ENCODE peak calls at places on chromosome 3, in four cellular contexts. P, L, C and E are unnamed samples.

GRCh38 chr3:58068126-58068809 is 60.0 kb downstream of the FLNB start:
- DNase-seq in L (no peak), P (no peak), C (no peak), E (no peak)

GRCh38 chr3:94137377-94137776 is 74.5 kb downstream of the NSUN3 start:
- DNase-seq in C (no peak), L (no peak), P (no peak), E (no peak)

GRCh38 chr3:134765468-134765867 is 29.6 kb upstream of the EPHB1 start:
- DNase-seq in P (no peak), L (no peak), C (no peak), E (no peak)

GRCh38 chr3:58161435-58162398 is 49.1 kb downstream of the DNASE1L3 start:
- DNase-seq in L (peak; percentile 86), P (peak; percentile 98), C (no peak), E (no peak)

GRCh38 chr3:53493997-53494791 is at the start of gene CACNA1D:
- DNase-seq in C (no peak), L (no peak), P (no peak), E (no peak)

GRCh38 chr3:9045399-9045798 is 82.1 kb upstream of the RAD18 start:
- DNase-seq in L (no peak), P (no peak), C (no peak), E (no peak)

GRCh38 chr3:52522651-52523251 is 10.9 kb downstream of the NT5DC2 start:
- DNase-seq in P (no peak), C (no peak), L (no peak), E (no peak)

GRCh38 chr3:37862219-37862711 is 585 bp downstream of the CTDSPL start:
- DNase-seq in C (no peak), L (no peak), P (peak; percentile 48), E (no peak)

GRCh38 chr3:71389911-71390573 is 193.5 kb downstream of the FOXP1 start:
- DNase-seq in P (peak; percentile 65), L (no peak), C (peak; percentile 12), E (no peak)

GRCh38 chr3:151599103-151599672 is 134.5 kb upstream of the AADACL2 start:
- DNase-seq in C (no peak), L (no peak), P (no peak), E (no peak)

GRCh38 chr3:177468331-177468730 is 271.0 kb upstream of the TBL1XR1 start:
- DNase-seq in L (no peak), C (no peak), P (peak; percentile 96), E (no peak)

GRCh38 chr3:130779486-130779885 is 32.9 kb upstream of the PIK3R4 start:
- DNase-seq in P (no peak), L (no peak), C (no peak), E (no peak)

GRCh38 chr3:171200052-171201029 is 173.8 kb upstream of the SLC2A2 start:
- DNase-seq in L (no peak), C (no peak), P (no peak), E (no peak)

GRCh38 chr3:16148783-16149182 is 25.7 kb upstream of the GALNT15 start:
- DNase-seq in P (peak; percentile 94), L (no peak), C (no peak), E (no peak)

GRCh38 chr3:57079221-57079831 is 18.9 kb downstream of the SPATA12 start:
- DNase-seq in C (no peak), P (no peak), L (peak; percentile 67), E (no peak)

GRCh38 chr3:72082121-72082715 is 297.3 kb upstream of the PROK2 start:
- DNase-seq in P (no peak), C (no peak), L (no peak), E (no peak)

GRCh38 chr3:52593103-52593502 is 56.7 kb downstream of the UQCC5 start:
- DNase-seq in C (no peak), L (no peak), P (no peak), E (no peak)